ENCODE peak calls at places on chromosomes 16 and 17, in five cellular contexts. D is HepG2, Y is AG04450, N is prostate gland, S is tibial artery. Z is an unnamed sample.

GRCh38 chr17:77323413-77324171 is 182.8 kb downstream of the SEC14L1 start:
- DNase-seq in N (no peak), S (no peak), D (no peak), Y (no peak), Z (no peak)

GRCh38 chr16:29719063-29719462 is 26.7 kb downstream of the C16orf54 start:
- DNase-seq in D (no peak), Y (no peak), N (no peak), S (no peak), Z (no peak)

GRCh38 chr17:2837147-2837561 is 40.9 kb downstream of the RAP1GAP2 start:
- DNase-seq in Y (no peak), N (no peak), S (no peak), D (no peak), Z (no peak)

GRCh38 chr16:57981636-57982035 is 10.7 kb upstream of the CNGB1 start:
- DNase-seq in N (no peak), Y (no peak), S (no peak), D (no peak), Z (no peak)

GRCh38 chr16:12411521-12411920 is 392.2 kb downstream of the CPPED1 start:
- DNase-seq in D (no peak), S (no peak), Y (no peak), N (peak), Z (no peak)

GRCh38 chr16:19884611-19885455 is at the start of gene GPRC5B:
- DNase-seq in S (no peak), Y (no peak), N (peak), D (no peak), Z (no peak)

GRCh38 chr17:56694825-56695224 is 101.3 kb downstream of the NOG start:
- DNase-seq in Y (no peak), N (no peak), S (no peak), D (no peak), Z (no peak)

GRCh38 chr17:32355649-32356377 is 5.9 kb downstream of the ZNF207 start:
- DNase-seq in Y (no peak), S (no peak), N (no peak), D (no peak), Z (no peak)

GRCh38 chr16:28321700-28322411 is 29.5 kb downstream of the SBK1 start:
- DNase-seq in S (no peak), Y (no peak), N (no peak), D (peak), Z (no peak)

GRCh38 chr16:70753694-70754325 is 47.1 kb downstream of the VAC14 start:
- DNase-seq in S (no peak), N (no peak), D (no peak), Y (no peak), Z (no peak)

GRCh38 chr17:42132941-42133340 is 10.3 kb downstream of the HSPB9 start:
- DNase-seq in N (peak), Y (no peak), D (no peak), S (peak), Z (no peak)

GRCh38 chr17:7478276-7479138 is 924 bp downstream of the ZBTB4 start:
- DNase-seq in S (peak), N (peak), Y (no peak), D (no peak), Z (no peak)

GRCh38 chr17:69451416-69452394 is 37.2 kb downstream of the MAP2K6 start:
- DNase-seq in Y (no peak), N (no peak), D (no peak), S (no peak), Z (no peak)

GRCh38 chr17:80944326-80944725 is 47.3 kb upstream of the CHMP6 start:
- DNase-seq in D (no peak), Y (no peak), N (no peak), S (peak), Z (no peak)

GRCh38 chr17:28989028-28989427 is 16.8 kb downstream of the SEZ6 start:
- DNase-seq in S (no peak), N (no peak), Y (no peak), D (no peak), Z (no peak)

GRCh38 chr17:80501739-80502577 is 25.6 kb upstream of the NPTX1 start:
- DNase-seq in Y (no peak), S (no peak), N (no peak), D (no peak), Z (no peak)

GRCh38 chr16:79970551-79971236 is 370.2 kb upstream of the MAF start:
- DNase-seq in D (no peak), Y (no peak), N (no peak), S (peak), Z (no peak)

GRCh38 chr17:51060396-51060795 is 60.3 kb downstream of the SPAG9 start:
- DNase-seq in Y (no peak), S (no peak), N (no peak), D (no peak), Z (no peak)

GRCh38 chr16:67291461-67291860 is 12.1 kb downstream of the PLEKHG4 start:
- DNase-seq in D (no peak), Y (no peak), S (no peak), N (no peak), Z (no peak)

GRCh38 chr17:47935961-47936360 is 5.4 kb upstream of the PNPO start:
- DNase-seq in N (no peak), S (no peak), Y (peak), D (no peak), Z (no peak)

GRCh38 chr16:88747588-88748301 is 37.3 kb downstream of the PIEZO1 start:
- DNase-seq in N (no peak), D (peak), S (no peak), Y (no peak), Z (no peak)

GRCh38 chr17:28508325-28508724 is 2.2 kb downstream of the FOXN1 start:
- DNase-seq in N (no peak), D (no peak), S (no peak), Y (no peak), Z (no peak)

GRCh38 chr17:20944014-20944905 is 98.6 kb downstream of the USP22 start:
- DNase-seq in Y (no peak), D (peak), N (peak), S (no peak), Z (peak)

GRCh38 chr17:44247346-44248219 is 20.4 kb downstream of the SLC4A1 start:
- DNase-seq in Y (no peak), S (no peak), N (no peak), D (no peak), Z (no peak)

GRCh38 chr16:78829280-78829679 is 729.8 kb downstream of the WWOX start:
- DNase-seq in Y (no peak), D (no peak), S (no peak), N (no peak), Z (no peak)
- H3K4me3 ChIP-seq in Y (no peak), D (no peak), S (no peak), N (no peak), Z (no peak)

DNA sequence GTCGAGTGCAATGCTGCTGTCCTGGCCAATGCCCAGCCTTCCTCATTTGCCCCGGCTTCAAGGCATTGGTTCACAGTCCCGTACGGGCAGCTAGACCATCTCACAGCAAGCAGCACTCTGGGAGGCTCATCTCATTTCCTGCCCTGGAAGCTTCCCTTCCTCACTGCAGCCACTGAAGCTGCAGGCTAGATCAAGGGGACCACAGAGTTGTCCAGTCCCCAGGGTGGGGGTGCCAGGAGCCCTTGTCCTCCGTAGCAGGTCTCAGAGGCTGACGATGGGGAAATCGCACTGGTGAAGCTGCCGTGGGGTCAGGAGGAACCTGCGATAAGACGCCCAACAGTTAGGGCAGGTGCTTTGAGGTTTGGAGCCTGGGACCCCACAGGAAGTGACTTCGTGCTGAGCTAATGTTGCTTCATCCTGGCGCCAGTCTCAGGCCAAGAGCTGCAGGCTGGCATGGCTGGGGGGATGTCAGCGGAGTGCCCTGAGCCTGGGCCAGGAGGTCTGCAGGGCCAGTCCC is at the start of gene SPNS3:
- DNase-seq in S (no peak), D (no peak), Y (no peak), N (no peak), Z (no peak)
- H3K27ac ChIP-seq in S (no peak), D (no peak), Y (no peak), N (no peak), Z (no peak)

GRCh38 chr17:8857919-8858318 is 9.6 kb downstream of the PIK3R6 start:
- DNase-seq in D (no peak), S (no peak), N (no peak), Y (no peak), Z (no peak)

GRCh38 chr17:8861482-8862181 is 5.8 kb downstream of the PIK3R6 start:
- DNase-seq in N (no peak), Y (no peak), S (no peak), D (no peak), Z (no peak)

GRCh38 chr17:8856869-8857575 is 10.5 kb downstream of the PIK3R6 start:
- DNase-seq in N (no peak), S (no peak), Y (no peak), D (no peak), Z (no peak)

GRCh38 chr17:8859804-8860430 is 7.6 kb downstream of the PIK3R6 start:
- DNase-seq in S (no peak), N (no peak), Y (no peak), D (no peak), Z (no peak)

DNA sequence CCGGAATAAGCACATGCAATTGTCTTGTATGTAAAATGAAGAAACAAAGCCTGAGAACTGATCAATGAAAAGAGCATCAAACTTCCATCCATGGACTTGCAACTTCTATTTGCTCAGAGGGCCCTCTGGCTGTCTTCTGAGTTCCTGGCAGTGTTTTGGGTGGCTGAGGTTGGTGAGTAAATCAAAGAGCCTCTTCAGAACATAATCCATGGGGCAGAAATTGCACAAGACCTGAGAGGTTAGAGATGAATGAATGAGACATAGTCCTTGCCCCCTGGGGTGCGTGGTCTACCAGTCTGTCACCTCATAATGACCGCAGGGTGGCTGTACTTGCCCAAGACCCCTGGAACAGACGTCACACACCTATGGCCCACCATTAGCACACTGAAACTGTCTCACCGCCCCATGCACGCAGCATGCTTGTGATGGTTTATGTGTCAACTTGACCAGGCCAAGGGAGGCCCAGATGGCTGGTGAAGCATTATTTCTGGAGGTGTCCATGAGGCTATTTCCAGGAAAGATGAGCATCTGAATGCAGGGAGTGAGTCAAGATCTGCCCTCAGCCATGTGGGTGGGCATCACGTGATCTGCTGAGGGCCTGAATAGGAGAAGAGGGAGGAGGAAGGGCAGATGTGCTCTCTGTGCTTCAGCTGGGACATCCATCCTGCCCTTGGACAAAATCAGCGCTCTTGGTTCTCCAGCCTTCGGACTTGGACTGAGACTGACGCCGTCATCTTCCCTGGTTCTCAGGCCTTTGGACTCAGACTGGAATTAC is 8.3 kb downstream of the PIK3R6 start:
- DNase-seq in N (no peak), S (no peak), Y (no peak), D (peak), Z (no peak)
- H3K4me3 ChIP-seq in N (no peak), S (no peak), Y (no peak), D (no peak), Z (no peak)

DNA sequence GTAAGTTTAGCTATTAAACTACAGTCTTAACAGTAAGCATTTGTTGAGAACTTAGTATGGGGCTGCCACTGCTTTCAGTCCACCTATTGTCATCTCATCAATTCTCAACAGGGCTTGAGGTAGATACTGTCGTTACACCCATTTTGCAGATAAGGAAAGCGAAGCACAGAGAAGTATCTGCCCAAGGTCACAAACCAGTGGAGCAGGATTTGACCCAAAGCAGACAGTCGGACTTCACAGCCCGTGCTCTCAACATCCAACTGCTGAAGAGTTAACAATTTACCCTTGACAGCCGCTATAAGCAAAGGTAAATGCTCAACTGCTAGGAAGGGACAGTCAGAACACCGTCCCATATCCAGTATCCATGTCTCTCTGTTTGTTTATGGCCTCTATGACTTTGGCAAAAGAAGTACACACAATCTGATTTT is 1.3 kb downstream of the SIAH1 start:
- DNase-seq in N (peak), S (no peak), D (peak), Y (no peak), Z (no peak)
- H3K27ac ChIP-seq in N (peak), S (peak), D (peak), Y (peak), Z (no peak)

GRCh38 chr16:31064882-31065461 is 9.1 kb downstream of the ZNF668 start:
- DNase-seq in D (no peak), Y (peak), N (no peak), S (peak), Z (no peak)
- H3K4me3 ChIP-seq in D (no peak), Y (peak), N (no peak), S (no peak), Z (no peak)

DNA sequence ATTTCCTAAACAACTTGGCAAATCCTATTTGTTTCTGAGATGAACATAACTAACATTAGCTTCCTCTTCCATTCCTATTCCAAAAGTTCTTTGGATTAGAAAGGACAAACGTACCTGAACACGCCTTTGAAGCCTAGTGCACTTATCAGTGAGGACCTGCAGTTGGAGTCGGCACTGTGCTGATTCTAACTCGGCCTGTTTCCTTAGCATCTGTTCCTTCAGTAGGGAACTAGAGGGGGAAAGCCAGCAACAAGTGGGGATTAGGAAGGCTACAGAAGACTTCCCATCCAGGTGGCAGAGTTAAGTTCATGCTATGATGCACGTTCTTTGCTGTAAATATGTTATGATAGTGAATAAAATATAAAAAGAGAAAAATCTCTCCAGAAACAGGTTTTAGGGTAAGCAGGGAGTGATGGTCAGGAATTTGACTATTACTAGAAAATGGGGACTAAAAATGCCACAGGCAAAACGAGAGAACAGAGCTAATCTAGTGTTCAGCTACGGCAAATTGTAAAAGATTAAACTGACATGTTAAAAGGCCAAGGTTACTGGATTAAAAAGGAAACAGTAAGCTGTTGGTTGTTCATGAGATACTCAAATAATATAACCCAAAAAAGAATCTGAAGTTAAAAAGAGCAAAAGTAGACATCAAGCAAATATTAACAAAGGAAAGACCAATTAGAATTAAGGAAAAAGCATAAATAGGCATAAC is 28.8 kb downstream of the RFWD3 start:
- DNase-seq in D (no peak), Y (no peak), S (no peak), N (no peak), Z (no peak)
- H3K27ac ChIP-seq in D (peak), Y (no peak), S (no peak), N (no peak), Z (no peak)

DNA sequence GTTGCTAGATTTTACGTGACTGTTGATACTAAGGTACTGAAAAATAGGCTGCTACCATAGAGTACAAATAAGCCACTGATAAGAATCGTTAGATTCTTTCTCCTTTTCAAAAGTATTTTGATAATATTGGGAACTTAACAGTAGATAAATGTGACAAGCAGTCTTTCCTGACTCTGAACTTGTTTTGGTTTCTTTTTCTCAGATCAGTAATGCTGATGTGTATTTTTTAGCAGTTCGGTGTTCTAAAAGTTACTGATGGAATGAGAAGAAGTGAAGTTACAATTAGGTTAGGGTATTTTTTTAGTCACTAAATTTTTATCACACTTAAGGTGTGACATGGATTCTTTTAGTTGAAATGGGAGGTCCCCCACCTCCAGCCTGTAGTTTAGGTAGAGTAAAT is 2.2 kb downstream of the RBBP6 start:
- DNase-seq in D (no peak), Y (no peak), N (no peak), S (no peak), Z (no peak)
- H3K4me3 ChIP-seq in D (peak), Y (peak), N (peak), S (peak), Z (no peak)